ENCODE peak calls at places on chromosomes 5 and 9, in seven cellular contexts. Q, Y, V, E, D, L and O are unnamed samples.

GRCh38 chr9:115591584-115591984 is 473.6 kb upstream of the TNC start:
- DNase-seq in Q (peak; percentile 99), Y (peak; percentile 95), V (peak; percentile 100), E (peak; percentile 80), D (peak; percentile 48), L (peak; percentile 69), O (peak; percentile 93)

GRCh38 chr5:33721491-33722245 is 170.1 kb downstream of the ADAMTS12 start:
- DNase-seq in Q (no peak), Y (no peak), V (peak; percentile 81), E (no peak), D (no peak), L (no peak), O (no peak)

GRCh38 chr5:157820593-157821252 is 38.2 kb downstream of the CLINT1 start:
- DNase-seq in Q (peak; percentile 63), Y (peak; percentile 48), V (peak; percentile 65), E (no peak), D (no peak), L (peak; percentile 26), O (peak; percentile 4)

GRCh38 chr9:567746-568305 is 273.7 kb upstream of the DMRT1 start:
- DNase-seq in Q (no peak), Y (no peak), V (no peak), E (no peak), D (no peak), L (no peak), O (no peak)

GRCh38 chr5:115432691-115433090 is 111.9 kb downstream of the FEM1C start:
- DNase-seq in Q (peak; percentile 38), Y (no peak), V (peak; percentile 61), E (no peak), D (no peak), L (no peak), O (no peak)

GRCh38 chr9:89678394-89679005 is 73.7 kb downstream of the GADD45G start:
- DNase-seq in Q (no peak), Y (no peak), V (no peak), E (peak; percentile 47), D (no peak), L (no peak), O (no peak)

GRCh38 chr9:93898026-93898425 is 57.1 kb downstream of the BARX1 start:
- DNase-seq in Q (no peak), Y (peak; percentile 26), V (no peak), E (peak; percentile 17), D (no peak), L (no peak), O (no peak)

GRCh38 chr5:147756566-147756965 is 26.0 kb downstream of the JAKMIP2 start:
- DNase-seq in Q (no peak), Y (no peak), V (no peak), E (no peak), D (no peak), L (no peak), O (no peak)

GRCh38 chr5:88878976-88879375 is 4.0 kb downstream of the MEF2C start:
- DNase-seq in Q (peak; percentile 36), Y (no peak), V (peak; percentile 63), E (no peak), D (no peak), L (no peak), O (no peak)

GRCh38 chr9:115296831-115297565 is 179.0 kb upstream of the TNC start:
- DNase-seq in Q (peak; percentile 28), Y (no peak), V (no peak), E (peak; percentile 45), D (no peak), L (no peak), O (no peak)

GRCh38 chr9:82882133-82882532 is 180.8 kb downstream of the RASEF start:
- DNase-seq in Q (peak; percentile 43), Y (peak; percentile 44), V (peak; percentile 13), E (no peak), D (no peak), L (no peak), O (peak; percentile 42)

GRCh38 chr9:130607640-130608420 is 28.5 kb downstream of the FUBP3 start:
- DNase-seq in Q (no peak), Y (no peak), V (peak; percentile 67), E (no peak), D (no peak), L (no peak), O (no peak)

GRCh38 chr5:39104221-39104620 is 30.0 kb upstream of the RICTOR start:
- DNase-seq in Q (no peak), Y (no peak), V (no peak), E (no peak), D (no peak), L (no peak), O (peak; percentile 89)

GRCh38 chr9:132694144-132694543 is 23.9 kb downstream of the GTF3C4 start:
- DNase-seq in Q (no peak), Y (peak; percentile 77), V (peak; percentile 25), E (peak; percentile 33), D (peak; percentile 48), L (no peak), O (peak; percentile 49)

GRCh38 chr9:116318463-116319271 is 165.1 kb downstream of the PAPPA start:
- DNase-seq in Q (peak; percentile 72), Y (peak; percentile 71), V (peak; percentile 84), E (no peak), D (no peak), L (peak; percentile 94), O (no peak)

GRCh38 chr9:20601292-20601691 is 21.0 kb downstream of the MLLT3 start:
- DNase-seq in Q (no peak), Y (no peak), V (no peak), E (no peak), D (no peak), L (no peak), O (no peak)

GRCh38 chr5:151225475-151225874 is 1.6 kb upstream of the CCDC69 start:
- DNase-seq in Q (no peak), Y (peak; percentile 23), V (no peak), E (no peak), D (no peak), L (no peak), O (no peak)

GRCh38 chr9:16921855-16922254 is 51.4 kb upstream of the BNC2 start:
- DNase-seq in Q (no peak), Y (peak; percentile 50), V (no peak), E (no peak), D (no peak), L (no peak), O (no peak)

GRCh38 chr9:27485158-27485557 is 38.9 kb upstream of the IFNK start:
- DNase-seq in Q (no peak), Y (no peak), V (no peak), E (no peak), D (no peak), L (no peak), O (no peak)

GRCh38 chr5:170159101-170159698 is 53.5 kb downstream of the FOXI1 start:
- DNase-seq in Q (peak; percentile 45), Y (no peak), V (peak; percentile 54), E (no peak), D (no peak), L (no peak), O (peak; percentile 47)

DNA sequence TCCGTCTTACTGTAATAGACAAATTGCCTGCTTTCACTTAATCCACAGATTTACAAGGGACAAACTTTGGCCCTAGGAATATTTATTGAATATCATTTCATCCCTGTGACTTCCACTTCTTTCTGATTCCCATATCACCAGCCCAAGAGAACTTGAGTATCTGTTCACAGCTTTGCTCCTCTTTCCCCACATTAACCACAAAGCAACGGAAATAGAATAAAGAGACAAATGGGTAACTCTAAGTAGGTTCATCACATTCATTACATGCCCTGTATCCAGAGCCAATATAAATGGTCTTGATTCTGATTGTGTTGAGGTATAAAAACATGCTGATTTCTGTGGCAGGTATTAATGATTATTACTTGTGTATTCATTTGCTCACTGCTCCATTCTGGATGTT is 41.9 kb downstream of the TMEM252 start:
- DNase-seq in Q (no peak), Y (no peak), V (no peak), E (no peak), D (no peak), L (no peak), O (no peak)
- H3K18ac ChIP-seq in Q (no peak overlapping the region), Y (no peak overlapping the region), V (no peak overlapping the region), E (no peak overlapping the region), D (no peak overlapping the region), L (no peak overlapping the region), O (no peak overlapping the region)

GRCh38 chr5:138448070-138448469 is 9.2 kb downstream of the REEP2 start:
- DNase-seq in Q (no peak), Y (no peak), V (no peak), E (no peak), D (peak; percentile 43), L (no peak), O (no peak)

GRCh38 chr5:138448481-138449398 is 9.9 kb downstream of the REEP2 start:
- DNase-seq in Q (peak; percentile 33), Y (peak; percentile 73), V (peak; percentile 36), E (no peak), D (no peak), L (no peak), O (no peak)

GRCh38 chr5:138444774-138445546 is 6.1 kb downstream of the REEP2 start:
- DNase-seq in Q (no peak), Y (no peak), V (no peak), E (no peak), D (no peak), L (no peak), O (no peak)

GRCh38 chr5:138444078-138444773 is 5.4 kb downstream of the REEP2 start:
- DNase-seq in Q (no peak), Y (no peak), V (no peak), E (no peak), D (no peak), L (no peak), O (no peak)

GRCh38 chr5:138445547-138446271 is 6.9 kb downstream of the REEP2 start:
- DNase-seq in Q (no peak), Y (no peak), V (no peak), E (no peak), D (no peak), L (no peak), O (no peak)
- H3K18ac ChIP-seq in Q (no peak overlapping the region), Y (no peak overlapping the region), V (no peak overlapping the region), E (no peak overlapping the region), D (no peak overlapping the region), L (peak overlapping the region; percentile 38), O (no peak overlapping the region)

DNA sequence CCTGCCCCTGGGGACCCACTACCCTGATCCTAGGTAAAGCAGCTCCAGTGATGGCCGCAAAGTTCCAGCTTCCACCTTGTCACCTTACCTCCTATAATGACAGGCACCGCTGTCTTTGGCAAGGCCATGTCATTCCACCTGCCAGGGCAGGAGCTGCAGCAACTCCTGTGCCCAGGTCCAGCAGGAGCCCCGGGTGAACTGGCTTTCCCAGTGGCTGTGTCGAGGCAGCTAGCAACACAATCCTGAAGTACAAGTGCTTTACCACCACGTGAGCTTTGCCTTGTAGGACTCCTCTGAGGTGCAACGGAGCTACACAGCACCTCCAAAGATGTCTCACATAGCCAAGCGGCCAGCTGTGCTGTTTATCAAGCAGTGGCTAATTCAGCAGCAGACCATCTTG is 20.7 kb upstream of the MGAT1 start:
- DNase-seq in Q (no peak), Y (no peak), V (no peak), E (no peak), D (peak; percentile 30), L (no peak), O (no peak)
- H3K18ac ChIP-seq in Q (no peak overlapping the region), Y (no peak overlapping the region), V (no peak overlapping the region), E (no peak overlapping the region), D (no peak overlapping the region), L (no peak overlapping the region), O (no peak overlapping the region)

DNA sequence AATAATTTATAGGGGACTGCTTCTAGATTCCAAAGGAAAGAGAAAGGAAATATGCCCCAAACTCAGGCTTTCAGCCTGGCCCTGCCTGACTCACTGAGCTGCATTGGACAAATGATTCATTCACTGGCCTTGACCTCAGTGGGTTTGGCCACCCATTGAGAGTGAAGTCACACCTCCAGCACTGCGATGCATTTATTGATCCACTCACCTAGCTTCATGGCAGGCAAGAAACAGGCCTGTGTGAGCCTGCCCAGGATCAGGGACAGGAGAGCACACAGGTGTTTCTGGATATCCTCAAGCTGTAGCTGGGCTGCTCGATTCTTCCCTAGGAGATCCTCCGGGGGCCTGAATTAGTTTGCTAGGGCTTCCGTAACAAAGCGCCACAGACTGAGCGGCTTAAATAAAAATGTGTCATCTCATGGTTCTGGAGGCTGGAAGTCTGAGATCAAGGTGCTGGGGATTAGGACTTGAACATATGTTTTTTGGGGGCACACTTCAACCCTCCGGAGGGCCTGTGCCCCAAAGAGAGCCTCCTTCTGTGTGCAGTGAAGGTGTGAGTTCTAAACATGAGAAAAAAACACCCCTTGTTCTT is 7.3 kb upstream of the DUSP1 start:
- DNase-seq in Q (peak; percentile 92), Y (peak; percentile 70), V (peak; percentile 89), E (no peak), D (no peak), L (no peak), O (no peak)
- H3K18ac ChIP-seq in Q (no peak overlapping the region), Y (no peak overlapping the region), V (no peak overlapping the region), E (no peak overlapping the region), D (no peak overlapping the region), L (no peak overlapping the region), O (no peak overlapping the region)